ENCODE peak calls at places on chromosomes 6 and 20, in six cellular contexts. One of them, this sample, is unnamed.

GRCh38 chr20:37075932-37076685 is 19.7 kb downstream of the RBL1 start:
- DNase-seq in GM23248: no peak
- DNase-seq in CD8-positive, alpha-beta memory T cell: no peak
- DNase-seq in breast epithelium: no peak
- DNase-seq in A673: no peak
- DNase-seq in tibial artery: no peak
- DNase-seq in this sample: no peak

GRCh38 chr6:29653452-29654038 is 3.3 kb upstream of the MOG start:
- DNase-seq in tibial artery: no peak
- DNase-seq in breast epithelium: no peak
- DNase-seq in GM23248: peak; percentile 76
- DNase-seq in CD8-positive, alpha-beta memory T cell: peak; percentile 18
- DNase-seq in A673: peak; percentile 76
- DNase-seq in this sample: no peak

GRCh38 chr6:2077826-2078225 is 167.6 kb downstream of the GMDS start:
- DNase-seq in breast epithelium: no peak
- DNase-seq in GM23248: no peak
- DNase-seq in CD8-positive, alpha-beta memory T cell: no peak
- DNase-seq in A673: no peak
- DNase-seq in tibial artery: no peak
- DNase-seq in this sample: no peak

GRCh38 chr6:137625808-137626207 is 131.6 kb upstream of the OLIG3 start:
- DNase-seq in CD8-positive, alpha-beta memory T cell: no peak
- DNase-seq in tibial artery: no peak
- DNase-seq in A673: no peak
- DNase-seq in breast epithelium: no peak
- DNase-seq in GM23248: no peak
- DNase-seq in this sample: no peak

GRCh38 chr6:100267002-100267401 is 197.7 kb downstream of the SIM1 start:
- DNase-seq in tibial artery: no peak
- DNase-seq in CD8-positive, alpha-beta memory T cell: no peak
- DNase-seq in GM23248: no peak
- DNase-seq in A673: no peak
- DNase-seq in breast epithelium: no peak
- DNase-seq in this sample: no peak

GRCh38 chr6:28811873-28812272 is 111.9 kb downstream of the TRIM27 start:
- DNase-seq in tibial artery: no peak
- DNase-seq in CD8-positive, alpha-beta memory T cell: no peak
- DNase-seq in breast epithelium: no peak
- DNase-seq in GM23248: no peak
- DNase-seq in A673: peak; percentile 70
- DNase-seq in this sample: no peak

GRCh38 chr6:44332585-44332984 is 9.9 kb upstream of the SPATS1 start:
- DNase-seq in breast epithelium: no peak
- DNase-seq in tibial artery: no peak
- DNase-seq in CD8-positive, alpha-beta memory T cell: no peak
- DNase-seq in A673: peak; percentile 32
- DNase-seq in GM23248: peak; percentile 43
- DNase-seq in this sample: no peak

GRCh38 chr6:138722425-138723371 is 50.9 kb upstream of the CCDC28A start:
- DNase-seq in CD8-positive, alpha-beta memory T cell: no peak
- DNase-seq in tibial artery: no peak
- DNase-seq in breast epithelium: no peak
- DNase-seq in A673: peak; percentile 62
- DNase-seq in GM23248: peak; percentile 46
- DNase-seq in this sample: no peak

GRCh38 chr6:152983637-152984386 is 971 bp upstream of the FBXO5 start:
- DNase-seq in A673: peak; percentile 73
- DNase-seq in GM23248: peak; percentile 93
- DNase-seq in CD8-positive, alpha-beta memory T cell: peak; percentile 90
- DNase-seq in tibial artery: peak; percentile 93
- DNase-seq in breast epithelium: peak; percentile 72
- DNase-seq in this sample: peak; percentile 92

GRCh38 chr6:16205377-16206144 is 32.8 kb upstream of the GMPR start:
- DNase-seq in tibial artery: no peak
- DNase-seq in A673: peak; percentile 95
- DNase-seq in GM23248: peak; percentile 86
- DNase-seq in breast epithelium: no peak
- DNase-seq in CD8-positive, alpha-beta memory T cell: no peak
- DNase-seq in this sample: no peak

GRCh38 chr6:109227646-109228045 is 132.3 kb downstream of the CEP57L1 start:
- DNase-seq in breast epithelium: no peak
- DNase-seq in CD8-positive, alpha-beta memory T cell: no peak
- DNase-seq in A673: no peak
- DNase-seq in GM23248: no peak
- DNase-seq in tibial artery: no peak
- DNase-seq in this sample: no peak

GRCh38 chr6:109224994-109225393 is 129.7 kb downstream of the CEP57L1 start:
- DNase-seq in GM23248: no peak
- DNase-seq in tibial artery: no peak
- DNase-seq in A673: no peak
- DNase-seq in breast epithelium: no peak
- DNase-seq in CD8-positive, alpha-beta memory T cell: no peak
- DNase-seq in this sample: no peak

GRCh38 chr6:109230444-109230843 is 135.1 kb downstream of the CEP57L1 start:
- DNase-seq in A673: no peak
- DNase-seq in CD8-positive, alpha-beta memory T cell: no peak
- DNase-seq in breast epithelium: no peak
- DNase-seq in GM23248: no peak
- DNase-seq in tibial artery: peak; percentile 74
- DNase-seq in this sample: no peak

GRCh38 chr6:109226353-109226752 is 131.0 kb downstream of the CEP57L1 start:
- DNase-seq in GM23248: no peak
- DNase-seq in A673: no peak
- DNase-seq in tibial artery: no peak
- DNase-seq in CD8-positive, alpha-beta memory T cell: no peak
- DNase-seq in breast epithelium: no peak
- DNase-seq in this sample: no peak

DNA sequence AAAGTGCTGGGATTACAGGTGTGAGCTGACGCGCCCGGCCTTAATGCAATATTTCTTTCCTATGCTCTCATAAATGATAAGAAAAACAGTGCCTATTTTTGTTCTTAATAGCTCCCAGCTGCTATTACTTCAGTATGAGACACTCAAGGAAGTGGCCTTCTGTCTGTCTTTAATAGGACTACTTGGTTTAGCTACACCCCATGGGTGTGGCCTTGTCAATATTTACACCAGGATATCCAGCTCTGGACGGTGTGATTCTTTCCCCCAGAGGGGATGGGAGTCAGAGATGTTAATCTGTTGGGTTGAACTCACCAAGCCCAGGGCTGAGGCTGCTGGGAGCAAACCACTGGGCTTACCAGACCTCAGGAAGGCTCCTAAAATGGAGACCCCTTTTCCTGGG is 134.2 kb downstream of the CEP57L1 start:
- DNase-seq in breast epithelium: no peak
- DNase-seq in GM23248: peak; percentile 49
- DNase-seq in A673: no peak
- DNase-seq in tibial artery: no peak
- DNase-seq in CD8-positive, alpha-beta memory T cell: no peak
- DNase-seq in this sample: no peak
- H3K4me3 ChIP-seq in breast epithelium: no peak overlapping the region
- H3K4me3 ChIP-seq in GM23248: no peak overlapping the region
- H3K4me3 ChIP-seq in A673: no peak overlapping the region
- H3K4me3 ChIP-seq in tibial artery: no peak overlapping the region
- H3K4me3 ChIP-seq in CD8-positive, alpha-beta memory T cell: no peak overlapping the region
- H3K4me3 ChIP-seq in this sample: no peak overlapping the region

DNA sequence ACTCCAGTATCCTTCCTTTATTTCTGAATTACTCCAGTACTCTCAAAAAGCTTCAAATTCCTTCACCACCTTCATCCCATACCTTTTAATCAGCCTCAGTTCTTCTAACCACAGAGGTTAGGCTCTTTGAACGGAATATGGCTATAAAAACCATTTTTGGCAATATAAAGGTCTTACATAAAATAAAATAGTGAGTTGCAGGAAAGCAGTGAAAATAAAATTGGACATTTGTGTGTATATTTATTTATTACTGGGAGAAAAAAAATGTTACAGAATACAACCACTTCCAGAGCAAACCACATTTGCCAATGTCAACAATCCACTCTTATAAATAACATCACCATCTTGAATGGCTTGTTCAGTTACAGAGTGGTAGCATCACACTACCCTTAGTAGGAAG is 7.7 kb downstream of the HDDC2 start:
- DNase-seq in CD8-positive, alpha-beta memory T cell: no peak
- DNase-seq in breast epithelium: no peak
- DNase-seq in tibial artery: no peak
- DNase-seq in A673: no peak
- DNase-seq in GM23248: no peak
- DNase-seq in this sample: no peak
- H3K36me3 ChIP-seq in CD8-positive, alpha-beta memory T cell: peaks cover 33% of the 10 kb centered on the region
- H3K36me3 ChIP-seq in breast epithelium: no peaks in the 10 kb centered on the region
- H3K36me3 ChIP-seq in tibial artery: peaks cover 21% of the 10 kb centered on the region
- H3K36me3 ChIP-seq in A673: peaks cover 57% of the 10 kb centered on the region
- H3K36me3 ChIP-seq in GM23248: peaks cover 49% of the 10 kb centered on the region
- H3K36me3 ChIP-seq in this sample: peaks cover 31% of the 10 kb centered on the region

GRCh38 chr20:45347936-45348809 is at the start of gene SDC4:
- DNase-seq in tibial artery: peak; percentile 91
- DNase-seq in A673: peak; percentile 64
- DNase-seq in CD8-positive, alpha-beta memory T cell: peak; percentile 45
- DNase-seq in breast epithelium: peak; percentile 69
- DNase-seq in GM23248: peak; percentile 88
- DNase-seq in this sample: peak; percentile 74
- H3K27ac ChIP-seq in tibial artery: peak within 1 kb of the TSS; percentile 98
- H3K27ac ChIP-seq in A673: peak within 1 kb of the TSS; percentile 85
- H3K27ac ChIP-seq in CD8-positive, alpha-beta memory T cell: peak within 1 kb of the TSS; percentile 54
- H3K27ac ChIP-seq in breast epithelium: peak within 1 kb of the TSS; percentile 99
- H3K27ac ChIP-seq in GM23248: peak within 1 kb of the TSS; percentile 99
- H3K27ac ChIP-seq in this sample: peak within 1 kb of the TSS; percentile 36

GRCh38 chr6:27777126-27777525 is 135.1 kb downstream of the OR2B2 start:
- DNase-seq in breast epithelium: no peak
- DNase-seq in CD8-positive, alpha-beta memory T cell: no peak
- DNase-seq in GM23248: no peak
- DNase-seq in A673: no peak
- DNase-seq in tibial artery: no peak
- DNase-seq in this sample: no peak
- H3K4me3 ChIP-seq in breast epithelium: no peak overlapping the region
- H3K4me3 ChIP-seq in CD8-positive, alpha-beta memory T cell: no peak overlapping the region
- H3K4me3 ChIP-seq in GM23248: no peak overlapping the region
- H3K4me3 ChIP-seq in A673: no peak overlapping the region
- H3K4me3 ChIP-seq in tibial artery: no peak overlapping the region
- H3K4me3 ChIP-seq in this sample: no peak overlapping the region

DNA sequence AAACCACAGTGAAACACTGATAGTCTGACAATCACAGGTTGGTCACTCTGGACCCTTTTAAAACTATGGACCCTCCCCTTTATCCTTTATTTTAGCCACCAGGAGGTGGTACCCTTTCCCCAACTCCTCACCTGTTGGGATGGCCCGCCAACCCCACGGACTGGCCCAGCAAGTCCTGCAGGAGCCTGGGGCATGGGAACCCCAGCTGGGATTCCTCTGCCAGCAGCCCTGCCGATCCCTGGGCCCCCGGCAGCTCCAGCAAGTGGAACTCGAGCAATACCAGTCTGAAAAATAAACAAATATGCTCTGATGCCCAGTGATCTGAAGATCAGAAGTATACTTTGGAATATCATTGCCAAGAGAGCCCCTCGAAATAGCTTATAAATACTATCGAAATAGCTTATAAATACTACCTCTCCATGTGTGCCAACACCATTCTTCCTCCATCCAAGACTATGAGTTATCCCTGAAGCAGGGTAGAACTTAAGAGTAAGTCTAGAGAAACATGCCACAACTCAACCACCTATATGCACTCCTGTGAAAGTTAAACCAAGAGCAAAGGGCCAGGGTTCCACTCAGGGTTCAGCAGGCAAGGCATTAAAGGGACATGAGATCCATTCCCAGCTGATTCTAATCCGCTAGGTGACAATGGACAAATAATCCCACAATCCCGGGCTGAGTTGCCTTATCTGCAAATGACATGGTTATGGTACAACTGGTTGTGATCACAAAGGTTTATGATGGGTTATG is 6.8 kb downstream of the SNRPB start:
- DNase-seq in breast epithelium: no peak
- DNase-seq in A673: no peak
- DNase-seq in GM23248: no peak
- DNase-seq in CD8-positive, alpha-beta memory T cell: no peak
- DNase-seq in tibial artery: no peak
- DNase-seq in this sample: no peak
- H3K36me3 ChIP-seq in breast epithelium: peaks cover 20% of the 10 kb centered on the region
- H3K36me3 ChIP-seq in A673: peaks cover 94% of the 10 kb centered on the region
- H3K36me3 ChIP-seq in GM23248: peaks cover 87% of the 10 kb centered on the region
- H3K36me3 ChIP-seq in CD8-positive, alpha-beta memory T cell: peaks cover 68% of the 10 kb centered on the region
- H3K36me3 ChIP-seq in tibial artery: peaks cover 81% of the 10 kb centered on the region
- H3K36me3 ChIP-seq in this sample: peaks cover 85% of the 10 kb centered on the region